ENCODE peak calls at places on chromosome 5, in ten cellular contexts. N is heart left ventricle, S is mucosa of descending colon, A is breast epithelium, R is lower lobe of right lung, I is ascending aorta, W is uterus, E is MCF 10A, F is GM13976, O is transverse colon. H is an unnamed sample.

GRCh38 chr5:110590187-110590586 is 136.3 kb downstream of the TMEM232 start:
- DNase-seq in W (no peak), I (no peak), F (no peak), A (no peak), R (no peak), O (no peak), S (no peak), E (peak), N (no peak), H (no peak)

GRCh38 chr5:149152317-149152746 is 11.0 kb downstream of the ABLIM3 start:
- DNase-seq in W (no peak), F (no peak), S (no peak), E (no peak), R (no peak), N (no peak), I (no peak), O (no peak), A (no peak), H (peak)

GRCh38 chr5:11306365-11306764 is 545.3 kb upstream of the DAP start:
- DNase-seq in A (no peak), N (no peak), E (no peak), O (no peak), R (no peak), F (no peak), I (no peak), S (no peak), W (no peak), H (no peak)

GRCh38 chr5:83590966-83591365 is 119.4 kb downstream of the VCAN start:
- DNase-seq in R (no peak), F (no peak), W (no peak), E (no peak), I (no peak), O (no peak), S (no peak), A (no peak), N (no peak), H (no peak)

GRCh38 chr5:135211791-135212190 is 177.8 kb upstream of the PITX1 start:
- DNase-seq in I (no peak), E (no peak), R (no peak), S (no peak), F (no peak), W (no peak), N (no peak), A (no peak), O (no peak), H (no peak)

GRCh38 chr5:112626079-112626478 is 111.6 kb upstream of the APC start:
- DNase-seq in W (no peak), O (no peak), N (no peak), I (no peak), E (no peak), S (no peak), R (no peak), F (no peak), A (no peak), H (no peak)

GRCh38 chr5:112418412-112419049 is 546 bp downstream of the EPB41L4A start:
- DNase-seq in W (no peak), A (no peak), I (no peak), F (peak), E (peak), R (no peak), S (peak), O (peak), N (peak), H (peak)

GRCh38 chr5:171867786-171868185 is 82.2 kb downstream of the SMIM23 start:
- DNase-seq in R (no peak), S (no peak), I (no peak), O (no peak), N (no peak), E (no peak), A (no peak), F (no peak), W (no peak), H (no peak)

GRCh38 chr5:150175536-150175935 is 9.0 kb downstream of the CDX1 start:
- DNase-seq in W (no peak), A (no peak), O (no peak), I (no peak), N (no peak), R (no peak), F (peak), S (no peak), E (peak), H (peak)

DNA sequence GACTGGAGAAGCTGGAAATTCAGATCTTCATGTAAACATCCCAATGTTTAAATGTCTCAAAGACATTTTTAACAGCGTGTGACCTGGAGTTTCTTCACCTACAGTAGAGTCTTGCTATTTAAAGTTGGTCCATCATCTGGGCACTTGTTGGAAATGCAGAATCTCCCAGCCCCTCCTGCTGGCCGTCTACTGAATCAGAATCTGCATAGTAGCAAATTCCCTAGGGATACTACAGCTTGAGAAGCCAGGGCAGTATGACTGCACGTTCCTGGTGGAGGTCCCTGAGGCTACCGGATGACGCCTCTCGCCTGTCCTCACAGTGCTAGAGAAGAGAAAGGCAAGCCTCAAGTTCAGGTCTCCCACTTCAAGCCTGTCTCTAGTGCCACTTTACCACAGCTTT is 15.7 kb downstream of the SAP30L start:
- DNase-seq in O (no peak), R (no peak), F (no peak), A (no peak), S (no peak), I (no peak), N (no peak), W (no peak), E (peak), H (no peak)
- TF ChIP-seq CTCF in O (no peak), R (no peak), F (no peak), A (no peak), S (no peak), I (no peak), N (no peak), W (no peak), E (peak), H (no peak)

GRCh38 chr5:167030500-167031120 is 1260.8 kb upstream of the WWC1 start:
- DNase-seq in R (no peak), N (no peak), E (peak), W (no peak), F (peak), O (peak), S (no peak), I (no peak), A (no peak), H (peak)
- TF ChIP-seq CTCF in R (no peak), N (no peak), E (peak), W (no peak), F (no peak), O (no peak), S (no peak), I (no peak), A (no peak), H (peak)

GRCh38 chr5:14512574-14512973 is 69.0 kb upstream of the OTULINL start:
- DNase-seq in W (no peak), E (no peak), R (no peak), O (no peak), N (no peak), I (no peak), F (no peak), A (no peak), S (no peak), H (no peak)

GRCh38 chr5:14509556-14509955 is 72.0 kb upstream of the OTULINL start:
- DNase-seq in E (no peak), I (no peak), O (no peak), A (no peak), F (no peak), N (no peak), R (no peak), S (no peak), W (no peak), H (no peak)

GRCh38 chr5:14508046-14508445 is 73.5 kb upstream of the OTULINL start:
- DNase-seq in W (no peak), E (no peak), R (no peak), S (no peak), I (no peak), F (no peak), O (no peak), A (no peak), N (no peak), H (no peak)

GRCh38 chr5:14510880-14511279 is 70.7 kb upstream of the OTULINL start:
- DNase-seq in N (no peak), I (no peak), O (no peak), E (no peak), S (no peak), R (no peak), W (no peak), F (no peak), A (no peak), H (no peak)

GRCh38 chr5:14510156-14510734 is 71.3 kb upstream of the OTULINL start:
- DNase-seq in I (no peak), F (peak), R (no peak), A (no peak), W (no peak), N (no peak), E (no peak), O (no peak), S (no peak), H (no peak)
- TF ChIP-seq CTCF in I (no peak), F (no peak), R (no peak), A (no peak), W (no peak), N (no peak), E (no peak), O (no peak), S (no peak), H (no peak)

GRCh38 chr5:78666041-78666444 is 17.5 kb upstream of the LHFPL2 start:
- DNase-seq in W (no peak), N (no peak), I (no peak), O (no peak), F (no peak), R (no peak), S (no peak), E (no peak), A (no peak), H (no peak)
- TF ChIP-seq CTCF in W (no peak), N (no peak), I (no peak), O (no peak), F (no peak), R (no peak), S (no peak), E (no peak), A (no peak), H (no peak)

DNA sequence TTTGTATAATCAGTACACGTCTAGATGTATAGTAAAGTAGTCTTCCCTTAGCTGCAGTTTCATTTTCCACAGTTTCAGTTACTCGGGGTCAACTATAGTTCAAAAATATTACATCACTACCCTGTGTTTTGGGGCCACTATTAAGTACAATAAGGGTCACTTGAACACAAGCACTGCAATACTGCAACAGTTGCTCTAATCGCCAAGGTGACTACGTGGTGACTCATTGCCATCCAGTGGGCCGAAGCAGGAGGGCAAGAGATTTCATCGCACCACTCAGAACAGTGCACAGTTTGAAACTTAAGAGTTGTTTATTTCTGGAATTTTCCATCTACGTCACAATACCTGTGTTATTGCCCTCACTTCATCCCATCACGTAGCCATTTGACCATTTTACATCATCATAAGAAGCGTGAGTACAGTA is at the start of gene ARL14EPL:
- DNase-seq in N (peak), E (peak), I (no peak), R (peak), W (no peak), S (no peak), A (no peak), O (no peak), F (peak), H (peak)
- TF ChIP-seq CTCF in N (peak), E (peak), I (peak), R (peak), W (no peak), S (no peak), A (no peak), O (no peak), F (peak), H (no peak)

GRCh38 chr5:35201291-35201690 is 29.0 kb downstream of the PRLR start:
- DNase-seq in S (no peak), O (no peak), R (no peak), N (no peak), I (no peak), A (no peak), W (no peak), F (no peak), E (no peak), H (no peak)
- TF ChIP-seq CTCF in S (no peak), O (no peak), R (no peak), N (no peak), I (no peak), A (no peak), W (no peak), F (no peak), E (no peak), H (no peak)

GRCh38 chr5:122077451-122078115 is 476 bp downstream of the LOX start:
- DNase-seq in O (peak), A (no peak), I (no peak), F (peak), N (peak), R (no peak), W (no peak), S (peak), E (peak), H (peak)

GRCh38 chr5:122076669-122077450 is 1.2 kb downstream of the LOX start:
- DNase-seq in F (peak), S (peak), A (peak), E (peak), I (peak), N (peak), R (peak), O (peak), W (peak), H (peak)

GRCh38 chr5:122078116-122078865 is at the start of gene LOX:
- DNase-seq in N (peak), W (peak), S (peak), E (peak), I (peak), A (peak), R (peak), F (peak), O (peak), H (peak)

GRCh38 chr5:122073864-122074263 is 4.2 kb downstream of the LOX start:
- DNase-seq in F (no peak), N (no peak), W (no peak), I (no peak), R (no peak), O (no peak), A (no peak), E (no peak), S (no peak), H (no peak)

GRCh38 chr5:122076023-122076422 is 2.0 kb downstream of the LOX start:
- DNase-seq in A (no peak), W (no peak), N (no peak), R (no peak), S (no peak), I (no peak), E (peak), F (no peak), O (no peak), H (no peak)
- TF ChIP-seq CTCF in A (no peak), W (no peak), N (no peak), R (no peak), S (no peak), I (no peak), E (no peak), F (no peak), O (no peak), H (no peak)

DNA sequence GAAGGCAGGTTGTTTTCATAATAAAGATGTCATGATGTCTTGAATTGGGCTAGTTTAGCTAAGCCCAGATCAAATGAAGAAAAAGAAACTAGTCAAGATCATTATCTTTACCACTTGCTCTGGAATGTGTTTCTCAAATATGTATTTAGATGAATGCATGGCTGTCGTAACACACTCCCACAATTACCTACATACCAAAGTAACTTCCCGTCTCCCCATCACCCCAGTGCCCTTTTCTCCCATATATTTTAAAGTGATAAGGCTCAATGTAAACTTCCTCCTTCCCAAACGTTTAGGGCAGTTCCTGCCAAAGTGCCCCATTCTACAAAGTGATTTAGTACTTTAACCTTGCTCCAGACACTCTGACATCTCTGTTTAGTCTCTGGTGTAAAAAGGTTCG is 61.4 kb downstream of the SLC1A3 start:
- DNase-seq in W (no peak), E (no peak), I (no peak), R (no peak), F (no peak), N (no peak), A (no peak), S (no peak), O (no peak), H (no peak)
- TF ChIP-seq CTCF in W (no peak), E (no peak), I (no peak), R (no peak), F (no peak), N (no peak), A (no peak), S (no peak), O (no peak), H (no peak)

GRCh38 chr5:531101-531748 is 7.0 kb upstream of the SLC9A3 start:
- DNase-seq in O (no peak), I (no peak), S (peak), F (no peak), A (no peak), E (no peak), N (peak), W (no peak), R (peak), H (no peak)

GRCh38 chr5:531749-532315 is 7.6 kb upstream of the SLC9A3 start:
- DNase-seq in F (no peak), R (peak), O (no peak), S (no peak), N (peak), E (no peak), W (no peak), A (no peak), I (no peak), H (no peak)

GRCh38 chr5:534006-534742 is 9.9 kb upstream of the SLC9A3 start:
- DNase-seq in F (no peak), O (no peak), I (no peak), R (peak), E (no peak), N (peak), S (peak), A (no peak), W (no peak), H (no peak)

GRCh38 chr5:533243-534005 is 9.2 kb upstream of the SLC9A3 start:
- DNase-seq in A (no peak), O (no peak), N (peak), W (no peak), F (no peak), S (peak), E (no peak), R (peak), I (no peak), H (no peak)

DNA sequence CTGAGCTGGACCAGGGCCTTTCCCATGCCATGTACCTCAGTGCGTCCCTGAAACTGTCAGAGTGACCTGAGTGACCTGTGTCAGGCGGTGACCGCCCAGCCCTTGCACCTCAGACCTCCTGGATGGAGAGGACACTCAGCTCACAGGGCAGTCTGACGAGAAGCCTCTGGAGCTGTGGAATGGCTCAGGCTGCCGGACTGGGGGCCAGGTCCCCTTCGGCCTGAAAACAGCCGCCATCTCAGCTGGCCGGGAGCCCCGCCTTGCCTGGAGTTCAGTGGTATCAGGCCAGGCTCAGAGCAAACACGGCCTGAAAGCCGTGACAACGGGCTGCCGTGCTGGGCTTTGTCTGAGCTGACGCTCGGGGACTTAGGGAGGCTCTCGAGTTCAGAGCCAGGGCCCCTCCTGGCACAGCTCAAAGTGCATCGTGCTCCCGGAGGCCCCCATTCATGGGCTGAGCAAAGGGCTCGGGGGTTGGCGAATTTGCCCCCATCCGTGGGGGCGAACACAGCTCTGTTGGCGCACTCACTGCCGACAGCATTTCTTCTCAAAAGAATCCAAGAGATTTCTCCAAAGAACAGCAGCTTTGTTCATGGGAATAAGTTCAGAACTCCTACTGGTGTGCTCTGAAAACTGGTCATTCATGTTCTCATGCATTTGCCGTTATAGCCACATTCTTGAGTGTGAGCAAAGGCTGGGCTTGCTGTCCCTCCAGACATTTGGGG is 8.4 kb upstream of the SLC9A3 start:
- DNase-seq in E (no peak), O (no peak), A (no peak), N (peak), W (no peak), F (no peak), R (peak), I (no peak), S (peak), H (no peak)
- TF ChIP-seq CTCF in E (no peak), O (no peak), A (no peak), N (no peak), W (no peak), F (no peak), R (no peak), I (no peak), S (no peak), H (no peak)

GRCh38 chr5:38519476-38519875 is 37.0 kb downstream of the LIFR start:
- DNase-seq in E (no peak), O (no peak), N (no peak), R (no peak), A (no peak), W (no peak), I (no peak), F (no peak), S (no peak), H (no peak)

GRCh38 chr5:38518341-38518740 is 38.1 kb downstream of the LIFR start:
- DNase-seq in W (no peak), R (no peak), F (no peak), N (no peak), E (no peak), S (no peak), I (no peak), A (no peak), O (no peak), H (no peak)

GRCh38 chr5:38515081-38515480 is 41.4 kb downstream of the LIFR start:
- DNase-seq in O (no peak), W (no peak), I (no peak), S (no peak), N (no peak), E (no peak), A (no peak), R (no peak), F (no peak), H (no peak)

DNA sequence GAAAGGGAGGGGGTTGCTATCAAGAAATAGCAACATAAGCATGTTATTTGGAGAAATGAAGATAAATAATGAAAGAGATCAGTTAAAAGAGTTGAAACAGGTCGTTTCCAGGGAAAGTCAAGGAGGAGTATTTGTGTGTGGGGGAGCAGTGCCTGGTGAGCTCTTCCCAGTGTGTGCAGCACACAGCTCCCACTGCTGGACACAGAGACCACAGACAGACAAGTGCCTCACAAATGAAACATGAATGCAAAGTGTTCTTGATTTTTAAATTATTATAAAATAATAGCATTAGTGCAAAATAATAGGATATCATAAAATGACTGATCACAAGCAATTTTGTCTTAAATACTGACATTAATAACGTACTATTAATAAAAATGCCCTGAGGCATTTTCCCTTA is 40.8 kb downstream of the LIFR start:
- DNase-seq in W (no peak), O (no peak), A (no peak), S (no peak), N (no peak), E (peak), F (no peak), I (no peak), R (no peak), H (no peak)
- TF ChIP-seq CTCF in W (peak), O (no peak), A (no peak), S (no peak), N (no peak), E (peak), F (no peak), I (no peak), R (peak), H (no peak)